ENCODE peak calls at places on chromosome 11, in five cellular contexts. R, C, P, K and A are unnamed samples.

GRCh38 chr11:119977881-119978280 is 160.0 kb downstream of the TRIM29 start:
- DNase-seq in R (no peak), C (no peak), P (no peak), K (no peak), A (no peak)

GRCh38 chr11:105829084-105829483 is 193.0 kb downstream of the MSANTD4 start:
- DNase-seq in R (no peak), C (peak), P (no peak), K (no peak), A (no peak)

GRCh38 chr11:117663389-117663788 is 133.6 kb downstream of the DSCAML1 start:
- DNase-seq in R (no peak), C (no peak), P (no peak), K (peak), A (no peak)

GRCh38 chr11:69027704-69028372 is 14.8 kb upstream of the MRGPRF start:
- DNase-seq in R (no peak), C (no peak), P (no peak), K (no peak), A (no peak)

GRCh38 chr11:14041040-14041439 is 78.5 kb downstream of the SPON1 start:
- DNase-seq in R (no peak), C (peak), P (no peak), K (no peak), A (peak)

GRCh38 chr11:8192016-8192895 is 23.4 kb upstream of the RIC3 start:
- DNase-seq in R (peak), C (peak), P (no peak), K (peak), A (peak)

GRCh38 chr11:48013269-48013901 is 33.0 kb downstream of the PTPRJ start:
- DNase-seq in R (no peak), C (peak), P (no peak), K (no peak), A (no peak)

GRCh38 chr11:119092880-119093665 is 8.4 kb downstream of the HMBS start:
- DNase-seq in R (no peak), C (no peak), P (no peak), K (no peak), A (peak)

GRCh38 chr11:33907419-33907818 is 15.5 kb upstream of the LMO2 start:
- DNase-seq in R (peak), C (no peak), P (no peak), K (no peak), A (no peak)

GRCh38 chr11:64891880-64892279 is 13.5 kb upstream of the EHD1 start:
- DNase-seq in R (no peak), C (no peak), P (no peak), K (no peak), A (no peak)